ENCODE peak calls at places on chromosomes 2 and 18, in four cellular contexts. G is fibroblast of lung; I is effector memory CD4-positive, alpha-beta T cell; U is neural progenitor cell. Z is an unnamed sample.

GRCh38 chr2:78979380-78980238 is 45.9 kb upstream of the REG3G start:
- DNase-seq in G (no peak), I (no peak), U (peak), Z (no peak)

GRCh38 chr2:17915099-17915498 is 36.6 kb downstream of the KCNS3 start:
- DNase-seq in G (no peak), I (no peak), U (no peak), Z (no peak)

GRCh38 chr18:669077-669476 is 11.6 kb downstream of the TYMS start:
- DNase-seq in G (no peak), I (no peak), U (no peak), Z (no peak)

GRCh38 chr2:142545036-142545435 is 332.4 kb upstream of the KYNU start:
- DNase-seq in G (no peak), I (no peak), U (no peak), Z (no peak)

GRCh38 chr2:104412384-104412783 is 441.5 kb upstream of the POU3F3 start:
- DNase-seq in G (no peak), I (no peak), U (peak), Z (no peak)

GRCh38 chr2:77629529-77629928 is 107.4 kb upstream of the LRRTM4 start:
- DNase-seq in G (no peak), I (no peak), U (peak), Z (no peak)

GRCh38 chr2:99960724-99961566 is 181.4 kb downstream of the AFF3 start:
- DNase-seq in G (no peak), I (no peak), U (no peak), Z (no peak)

GRCh38 chr2:198973181-198973580 is 484.6 kb downstream of the SATB2 start:
- DNase-seq in G (no peak), I (no peak), U (no peak), Z (no peak)

GRCh38 chr2:136375017-136375901 is 257.3 kb upstream of the CXCR4 start:
- DNase-seq in G (no peak), I (no peak), U (no peak), Z (no peak)

GRCh38 chr2:23480991-23481797 is 96.2 kb downstream of the KLHL29 start:
- DNase-seq in G (peak), I (no peak), U (no peak), Z (peak)

GRCh38 chr2:135245055-135245454 is 193.0 kb downstream of the RAB3GAP1 start:
- DNase-seq in G (peak), I (no peak), U (no peak), Z (peak)

GRCh38 chr2:96396095-96396494 is 60.5 kb downstream of the NCAPH start:
- DNase-seq in G (no peak), I (no peak), U (no peak), Z (no peak)

GRCh38 chr2:103008586-103008985 is 246.8 kb downstream of the TMEM182 start:
- DNase-seq in G (no peak), I (no peak), U (peak), Z (no peak)

GRCh38 chr18:3441290-3441689 is 8.7 kb upstream of the TGIF1 start:
- DNase-seq in G (no peak), I (no peak), U (peak), Z (no peak)

GRCh38 chr2:203534486-203535077 is 519 bp downstream of the RAPH1 start:
- DNase-seq in G (peak), I (peak), U (no peak), Z (no peak)

GRCh38 chr18:23093772-23094171 is 41.5 kb upstream of the CABLES1 start:
- DNase-seq in G (no peak), I (no peak), U (no peak), Z (no peak)

GRCh38 chr2:46460241-46460921 is 19.0 kb upstream of the TMEM247 start:
- DNase-seq in G (no peak), I (no peak), U (no peak), Z (no peak)

GRCh38 chr2:21633531-21634310 is 510.0 kb downstream of the TDRD15 start:
- DNase-seq in G (no peak), I (no peak), U (peak), Z (no peak)

GRCh38 chr2:234982096-234982834 is 30.4 kb downstream of the SH3BP4 start:
- DNase-seq in G (no peak), I (no peak), U (no peak), Z (no peak)
- H3K4me3 ChIP-seq in G (peak), I (no peak), U (no peak), Z (no peak)

DNA sequence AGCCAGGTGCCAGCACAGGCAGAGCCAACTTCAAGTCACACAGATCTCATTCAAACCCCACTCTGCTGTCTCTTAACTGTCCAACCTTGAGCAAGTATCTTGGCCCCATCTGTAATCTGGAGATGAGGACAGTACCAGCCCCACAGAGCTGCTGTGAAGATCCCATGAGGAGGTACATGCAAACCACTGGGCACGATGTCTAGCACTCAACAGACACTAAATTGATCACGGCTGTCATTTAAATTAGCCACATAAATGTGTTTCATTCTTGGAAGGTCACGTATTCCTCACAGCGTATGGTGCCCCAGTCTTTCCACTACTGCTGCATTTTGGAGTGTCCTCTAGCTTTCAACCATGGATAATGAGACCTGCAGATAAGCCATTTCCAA is 167.6 kb upstream of the ID2 start:
- DNase-seq in G (no peak), I (no peak), U (no peak), Z (no peak)
- H3K4me3 ChIP-seq in G (no peak), I (no peak), U (no peak), Z (no peak)

DNA sequence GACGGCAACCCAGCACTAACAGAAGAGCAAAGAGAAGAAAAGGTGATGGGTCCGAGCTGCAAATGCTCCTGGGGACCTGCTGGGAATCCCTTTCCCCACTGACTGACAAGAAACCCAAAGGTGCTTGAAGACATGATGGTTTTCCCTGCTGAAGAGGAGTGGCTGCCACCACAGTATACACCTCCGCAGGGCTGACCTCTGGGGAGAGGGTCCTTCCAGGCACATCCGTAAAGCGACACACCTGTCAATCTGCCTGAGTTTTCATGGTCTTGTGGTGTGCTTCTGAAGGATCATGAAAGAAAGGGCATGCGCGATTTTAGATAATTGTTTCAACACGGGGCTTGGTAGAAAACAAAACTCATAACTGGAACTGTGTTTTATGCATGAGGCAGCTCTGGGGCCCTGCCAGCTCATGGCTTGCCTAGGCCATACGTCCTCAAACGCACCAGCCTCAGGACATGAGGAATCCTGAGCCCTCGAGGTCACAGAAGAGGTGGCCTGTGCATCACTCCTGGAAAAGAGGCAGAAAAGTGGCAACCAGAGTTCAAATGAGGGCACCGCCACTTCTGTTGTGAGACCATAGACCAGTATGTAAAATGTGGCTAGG is 51.8 kb downstream of the SERTAD2 start:
- DNase-seq in G (no peak), I (no peak), U (no peak), Z (no peak)
- H3K4me3 ChIP-seq in G (no peak), I (no peak), U (no peak), Z (no peak)

DNA sequence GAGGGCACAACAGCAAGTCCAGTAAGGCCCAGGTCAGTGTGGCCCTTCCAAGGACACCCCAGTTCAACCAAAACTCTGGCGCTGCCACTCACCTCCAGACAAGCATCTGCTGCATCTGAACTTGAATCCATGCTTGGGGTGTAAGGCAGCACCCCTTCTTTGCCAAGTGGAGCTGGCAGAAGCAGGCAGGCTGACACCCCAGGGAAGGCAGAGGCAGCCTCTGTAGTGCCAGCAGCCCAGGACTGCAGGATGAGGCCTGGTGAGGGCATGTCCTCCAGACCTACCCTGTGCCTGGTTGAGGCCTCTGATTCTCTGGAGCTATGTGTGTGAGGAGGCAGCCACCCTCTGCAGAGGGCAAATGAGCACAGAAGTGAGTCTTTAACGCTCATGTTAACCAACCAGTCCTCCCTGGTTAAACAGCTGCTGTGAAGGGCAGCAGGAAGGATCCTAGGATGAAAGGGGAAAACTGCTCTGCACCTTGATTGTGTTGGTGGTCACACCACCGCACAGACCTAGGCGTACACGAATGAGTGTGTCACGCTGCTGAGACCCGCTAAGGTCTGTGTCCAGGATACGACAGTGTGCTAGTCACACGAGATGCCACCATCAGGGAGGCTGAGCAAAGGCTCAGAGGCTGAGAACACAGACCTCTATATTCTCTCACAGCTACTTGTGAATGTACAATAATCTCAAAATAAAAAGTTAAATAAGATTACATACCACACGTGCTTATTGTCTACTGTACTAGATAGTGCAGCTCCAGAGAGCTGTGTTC is 2.2 kb downstream of the PARD6G start:
- DNase-seq in G (no peak), I (no peak), U (no peak), Z (no peak)
- H3K4me3 ChIP-seq in G (no peak), I (no peak), U (no peak), Z (no peak)

GRCh38 chr2:214809751-214810564 is 475 bp upstream of the BARD1 start:
- DNase-seq in G (peak), I (peak), U (peak), Z (peak)
- H3K4me3 ChIP-seq in G (peak), I (peak), U (peak), Z (peak)